ENCODE peak calls at places on chromosomes 3 and 15, in eight cellular contexts. One of them, this sample, is unnamed.

GRCh38 chr3:34346656-34347055 is 548.2 kb downstream of the PDCD6IP start:
- DNase-seq in K562: no peak
- DNase-seq in A549: no peak
- DNase-seq in HepG2: no peak
- DNase-seq in H1: no peak
- DNase-seq in SK-N-SH: no peak
- DNase-seq in WTC11: no peak
- DNase-seq in GM12878: no peak
- DNase-seq in this sample: no peak

GRCh38 chr3:72655758-72656157 is 192.5 kb downstream of the SHQ1 start:
- DNase-seq in WTC11: peak
- DNase-seq in HepG2: no peak
- DNase-seq in SK-N-SH: no peak
- DNase-seq in H1: peak
- DNase-seq in K562: peak
- DNase-seq in GM12878: no peak
- DNase-seq in A549: no peak
- DNase-seq in this sample: no peak

GRCh38 chr3:65884072-65884471 is 154.6 kb downstream of the MAGI1 start:
- DNase-seq in GM12878: no peak
- DNase-seq in A549: no peak
- DNase-seq in HepG2: no peak
- DNase-seq in H1: no peak
- DNase-seq in WTC11: no peak
- DNase-seq in K562: no peak
- DNase-seq in SK-N-SH: no peak
- DNase-seq in this sample: no peak

GRCh38 chr3:171327441-171328174 is 132.6 kb downstream of the TNIK start:
- DNase-seq in K562: no peak
- DNase-seq in GM12878: no peak
- DNase-seq in A549: no peak
- DNase-seq in SK-N-SH: no peak
- DNase-seq in H1: no peak
- DNase-seq in HepG2: no peak
- DNase-seq in WTC11: no peak
- DNase-seq in this sample: no peak

GRCh38 chr15:52099654-52100272 is 12.8 kb downstream of the BCL2L10 start:
- DNase-seq in SK-N-SH: no peak
- DNase-seq in A549: no peak
- DNase-seq in H1: no peak
- DNase-seq in K562: no peak
- DNase-seq in WTC11: no peak
- DNase-seq in HepG2: no peak
- DNase-seq in GM12878: no peak
- DNase-seq in this sample: no peak

GRCh38 chr3:65575376-65575840 is 463.3 kb downstream of the MAGI1 start:
- DNase-seq in H1: no peak
- DNase-seq in WTC11: no peak
- DNase-seq in K562: no peak
- DNase-seq in GM12878: no peak
- DNase-seq in SK-N-SH: no peak
- DNase-seq in A549: peak
- DNase-seq in HepG2: peak
- DNase-seq in this sample: peak

GRCh38 chr3:106792716-106793115 is 584.5 kb upstream of the CCDC54 start:
- DNase-seq in HepG2: no peak
- DNase-seq in SK-N-SH: no peak
- DNase-seq in WTC11: no peak
- DNase-seq in GM12878: no peak
- DNase-seq in K562: no peak
- DNase-seq in A549: no peak
- DNase-seq in H1: no peak
- DNase-seq in this sample: peak

GRCh38 chr15:65110676-65111292 is 4.2 kb downstream of the UBAP1L start:
- DNase-seq in K562: no peak
- DNase-seq in A549: no peak
- DNase-seq in H1: no peak
- DNase-seq in GM12878: no peak
- DNase-seq in SK-N-SH: peak
- DNase-seq in HepG2: no peak
- DNase-seq in WTC11: no peak
- DNase-seq in this sample: peak

GRCh38 chr15:28960979-28961378 is 75.2 kb downstream of the APBA2 start:
- DNase-seq in WTC11: no peak
- DNase-seq in HepG2: no peak
- DNase-seq in A549: peak
- DNase-seq in GM12878: no peak
- DNase-seq in H1: no peak
- DNase-seq in K562: no peak
- DNase-seq in SK-N-SH: no peak
- DNase-seq in this sample: peak

GRCh38 chr3:177211503-177212277 is 14.4 kb upstream of the TBL1XR1 start:
- DNase-seq in WTC11: no peak
- DNase-seq in A549: peak
- DNase-seq in GM12878: no peak
- DNase-seq in H1: no peak
- DNase-seq in HepG2: peak
- DNase-seq in SK-N-SH: no peak
- DNase-seq in K562: no peak
- DNase-seq in this sample: no peak

GRCh38 chr3:119401069-119401468 is 62.3 kb downstream of the TMEM39A start:
- DNase-seq in WTC11: no peak
- DNase-seq in HepG2: no peak
- DNase-seq in GM12878: peak
- DNase-seq in H1: no peak
- DNase-seq in SK-N-SH: no peak
- DNase-seq in A549: no peak
- DNase-seq in K562: no peak
- DNase-seq in this sample: no peak

GRCh38 chr15:34821907-34822306 is 26.6 kb upstream of the ACTC1 start:
- DNase-seq in K562: no peak
- DNase-seq in SK-N-SH: no peak
- DNase-seq in WTC11: no peak
- DNase-seq in H1: no peak
- DNase-seq in A549: no peak
- DNase-seq in GM12878: no peak
- DNase-seq in HepG2: no peak
- DNase-seq in this sample: no peak

GRCh38 chr15:95793226-95793625 is 537.3 kb upstream of the NR2F2 start:
- DNase-seq in A549: no peak
- DNase-seq in HepG2: no peak
- DNase-seq in H1: no peak
- DNase-seq in GM12878: no peak
- DNase-seq in SK-N-SH: no peak
- DNase-seq in WTC11: no peak
- DNase-seq in K562: no peak
- DNase-seq in this sample: no peak

GRCh38 chr3:41041457-41041856 is 157.8 kb upstream of the CTNNB1 start:
- DNase-seq in A549: no peak
- DNase-seq in H1: no peak
- DNase-seq in WTC11: no peak
- DNase-seq in K562: no peak
- DNase-seq in GM12878: no peak
- DNase-seq in HepG2: no peak
- DNase-seq in SK-N-SH: no peak
- DNase-seq in this sample: no peak

GRCh38 chr15:68339481-68339880 is 61.9 kb downstream of the FEM1B start:
- DNase-seq in HepG2: no peak
- DNase-seq in H1: no peak
- DNase-seq in GM12878: no peak
- DNase-seq in K562: no peak
- DNase-seq in SK-N-SH: no peak
- DNase-seq in A549: no peak
- DNase-seq in WTC11: no peak
- DNase-seq in this sample: no peak

GRCh38 chr3:136838641-136839555 is 20.0 kb downstream of the SLC35G2 start:
- DNase-seq in WTC11: no peak
- DNase-seq in SK-N-SH: no peak
- DNase-seq in K562: peak
- DNase-seq in A549: no peak
- DNase-seq in GM12878: no peak
- DNase-seq in HepG2: no peak
- DNase-seq in H1: no peak
- DNase-seq in this sample: peak

GRCh38 chr15:92832992-92833438 is 67.1 kb upstream of the CHD2 start:
- DNase-seq in HepG2: no peak
- DNase-seq in A549: no peak
- DNase-seq in GM12878: no peak
- DNase-seq in H1: no peak
- DNase-seq in WTC11: no peak
- DNase-seq in SK-N-SH: no peak
- DNase-seq in K562: no peak
- DNase-seq in this sample: peak

GRCh38 chr3:168024537-168024941 is 71.2 kb downstream of the GOLIM4 start:
- DNase-seq in WTC11: no peak
- DNase-seq in HepG2: no peak
- DNase-seq in GM12878: peak
- DNase-seq in A549: no peak
- DNase-seq in K562: no peak
- DNase-seq in H1: no peak
- DNase-seq in SK-N-SH: no peak
- DNase-seq in this sample: peak

GRCh38 chr3:40741729-40742128 is 217.0 kb downstream of the ZNF621 start:
- DNase-seq in GM12878: no peak
- DNase-seq in K562: no peak
- DNase-seq in WTC11: no peak
- DNase-seq in A549: peak
- DNase-seq in HepG2: no peak
- DNase-seq in SK-N-SH: no peak
- DNase-seq in H1: no peak
- DNase-seq in this sample: peak

DNA sequence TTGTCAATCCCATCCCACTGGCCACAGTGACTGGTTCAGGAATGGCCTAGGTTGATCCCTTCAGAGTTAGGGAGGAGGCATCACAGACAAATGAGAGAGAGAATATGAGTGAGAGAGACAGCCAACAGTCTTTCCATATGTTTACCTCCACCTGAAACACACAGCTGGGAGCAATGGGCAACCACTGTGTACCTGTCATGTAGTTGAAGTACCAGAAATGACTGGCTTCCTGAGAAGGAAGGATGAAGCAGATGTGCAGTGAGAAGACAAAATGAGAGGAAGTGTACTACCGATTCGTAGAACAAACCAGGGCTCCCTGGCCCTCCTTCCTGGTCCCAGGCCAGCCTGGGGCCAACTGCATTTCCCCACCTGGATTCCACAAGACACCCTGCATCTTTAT is 27.4 kb downstream of the SRGAP3 start:
- DNase-seq in WTC11: no peak
- DNase-seq in H1: no peak
- DNase-seq in HepG2: no peak
- DNase-seq in GM12878: no peak
- DNase-seq in K562: no peak
- DNase-seq in SK-N-SH: no peak
- DNase-seq in A549: no peak
- DNase-seq in this sample: no peak
- TF ChIP-seq USF2 in WTC11: no peak
- TF ChIP-seq USF2 in H1: no peak
- TF ChIP-seq USF2 in HepG2: no peak
- TF ChIP-seq USF2 in GM12878: no peak
- TF ChIP-seq USF2 in K562: no peak
- TF ChIP-seq USF2 in SK-N-SH: no peak
- TF ChIP-seq USF2 in A549: no peak
- TF ChIP-seq USF2 in this sample: no peak

GRCh38 chr3:15428539-15428938 is 1.1 kb downstream of the EAF1 start:
- DNase-seq in K562: no peak
- DNase-seq in GM12878: no peak
- DNase-seq in H1: no peak
- DNase-seq in A549: peak
- DNase-seq in HepG2: no peak
- DNase-seq in WTC11: no peak
- DNase-seq in SK-N-SH: no peak
- DNase-seq in this sample: peak
- TF ChIP-seq USF2 in K562: no peak
- TF ChIP-seq USF2 in GM12878: no peak
- TF ChIP-seq USF2 in H1: no peak
- TF ChIP-seq USF2 in A549: no peak
- TF ChIP-seq USF2 in HepG2: no peak
- TF ChIP-seq USF2 in WTC11: no peak
- TF ChIP-seq USF2 in SK-N-SH: no peak
- TF ChIP-seq USF2 in this sample: no peak

DNA sequence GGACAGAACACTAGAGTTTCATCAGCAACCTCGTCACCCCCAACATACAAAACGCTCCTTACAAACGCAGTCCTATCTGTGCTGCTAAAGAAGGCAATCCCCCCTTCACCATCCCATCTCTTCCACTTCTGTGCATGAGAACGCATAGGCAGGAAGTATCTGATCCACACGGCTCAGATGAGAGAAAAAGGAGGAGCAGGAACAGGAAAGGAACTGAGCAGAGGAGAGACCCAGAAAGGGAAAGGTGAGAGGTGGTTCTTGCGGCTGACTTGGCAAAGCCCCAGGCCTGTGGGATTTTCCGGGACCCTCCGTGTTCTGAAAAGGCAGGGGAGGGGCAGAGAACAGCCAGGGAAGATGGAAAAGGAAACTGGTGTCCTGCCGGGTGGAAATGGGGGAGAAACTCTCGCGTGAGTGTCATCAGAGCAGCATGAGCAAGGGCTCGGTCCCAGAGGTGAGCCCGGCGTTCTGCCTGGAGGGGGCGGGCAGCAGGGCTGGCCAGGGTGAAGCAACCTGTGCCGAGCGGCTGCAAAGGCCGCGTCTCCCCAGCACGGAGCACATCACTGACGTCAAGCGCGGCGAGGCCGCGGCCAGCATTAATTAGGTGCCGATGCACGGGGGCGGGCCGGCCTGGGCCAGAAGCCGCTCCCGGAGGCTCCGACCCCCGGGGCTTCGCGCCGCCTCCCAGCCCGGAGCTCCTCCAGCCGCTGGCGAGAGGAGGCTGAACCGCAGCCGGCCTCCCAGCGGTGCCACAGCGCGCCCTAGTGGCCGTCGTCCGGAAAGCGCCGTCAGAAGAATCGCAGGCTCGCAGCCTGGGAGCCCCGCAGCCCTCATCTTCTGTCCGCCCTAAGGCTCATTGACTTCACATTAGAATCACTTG is 35.8 kb downstream of the CPN2 start:
- DNase-seq in GM12878: peak
- DNase-seq in A549: peak
- DNase-seq in H1: peak
- DNase-seq in HepG2: peak
- DNase-seq in WTC11: peak
- DNase-seq in K562: peak
- DNase-seq in SK-N-SH: peak
- DNase-seq in this sample: peak
- TF ChIP-seq USF2 in GM12878: no peak
- TF ChIP-seq USF2 in A549: no peak
- TF ChIP-seq USF2 in H1: no peak
- TF ChIP-seq USF2 in HepG2: no peak
- TF ChIP-seq USF2 in WTC11: no peak
- TF ChIP-seq USF2 in K562: no peak
- TF ChIP-seq USF2 in SK-N-SH: no peak
- TF ChIP-seq USF2 in this sample: no peak

DNA sequence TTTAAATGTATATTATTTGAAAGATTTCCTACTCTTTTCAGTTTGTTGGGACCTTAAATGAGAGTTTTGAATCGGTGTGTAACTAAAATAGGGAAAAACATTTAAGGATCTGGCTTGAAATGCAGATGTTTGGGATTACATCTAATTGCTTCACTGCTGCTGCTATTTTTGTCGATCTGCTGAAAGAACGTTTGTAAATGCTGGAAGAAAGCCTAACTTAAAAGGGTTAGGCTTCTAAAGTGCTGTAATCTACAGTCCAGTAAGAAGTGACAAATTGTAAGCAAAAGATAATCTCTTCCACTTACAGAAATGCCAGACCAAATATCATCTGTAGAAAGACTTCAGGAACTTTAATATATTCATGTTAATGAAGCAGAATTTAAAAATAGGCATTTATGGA is 691.6 kb downstream of the ZNF385D start:
- DNase-seq in SK-N-SH: no peak
- DNase-seq in H1: no peak
- DNase-seq in GM12878: no peak
- DNase-seq in K562: no peak
- DNase-seq in HepG2: no peak
- DNase-seq in A549: no peak
- DNase-seq in WTC11: no peak
- DNase-seq in this sample: no peak
- TF ChIP-seq USF2 in SK-N-SH: no peak
- TF ChIP-seq USF2 in H1: no peak
- TF ChIP-seq USF2 in GM12878: no peak
- TF ChIP-seq USF2 in K562: no peak
- TF ChIP-seq USF2 in HepG2: no peak
- TF ChIP-seq USF2 in A549: no peak
- TF ChIP-seq USF2 in WTC11: no peak
- TF ChIP-seq USF2 in this sample: no peak